ENCODE peak calls at places on chromosome 16, in five cellular contexts. F is A549, Q is HTR-8/SVneo, R is amniotic stem cell, U is colonic mucosa. T is an unnamed sample.
A peak's percentile ranks its signal among the peaks of the same experiment; 100 is the strongest.

GRCh38 chr16:1103649-1104005 is 7.6 kb upstream of the C1QTNF8 start:
- DNase-seq in Q (no peak), U (no peak), R (no peak), F (no peak), T (no peak)

GRCh38 chr16:57341441-57342303 is 16.9 kb upstream of the CCL22 start:
- DNase-seq in Q (no peak), R (peak; percentile 32), F (no peak), U (peak; percentile 88), T (no peak)

GRCh38 chr16:49700222-49700927 is 155.5 kb downstream of the ZNF423 start:
- DNase-seq in F (no peak), U (peak; percentile 24), R (no peak), Q (no peak), T (no peak)

GRCh38 chr16:87924937-87925670 is 11.2 kb downstream of the CA5A start:
- DNase-seq in Q (no peak), U (no peak), F (no peak), R (no peak), T (peak; percentile 74)

GRCh38 chr16:89505204-89506112 is 2.7 kb upstream of the SPG7 start:
- DNase-seq in R (no peak), Q (peak; percentile 62), F (peak; percentile 86), U (peak; percentile 98), T (peak; percentile 90)

GRCh38 chr16:79163666-79164377 is 436.7 kb downstream of the MAF start:
- DNase-seq in U (no peak), F (no peak), R (no peak), Q (no peak), T (no peak)

GRCh38 chr16:86898386-86898785 is 320.0 kb downstream of the FOXL1 start:
- DNase-seq in U (no peak), F (no peak), Q (no peak), R (no peak), T (no peak)

GRCh38 chr16:20814761-20815160 is 8.4 kb downstream of the REXO5 start:
- DNase-seq in R (no peak), Q (no peak), F (no peak), U (no peak), T (no peak)

GRCh38 chr16:17364319-17365210 is 106.2 kb downstream of the XYLT1 start:
- DNase-seq in R (peak; percentile 60), F (no peak), U (no peak), Q (no peak), T (no peak)